ENCODE peak calls at places on chromosomes 4 and X, in six cellular contexts. One of them, this sample, is unnamed.

GRCh38 chr4:139851133-139851532 is 185.5 kb downstream of the MGST2 start:
- DNase-seq in AG04449: no peak
- DNase-seq in caudate nucleus: no peak
- DNase-seq in stimulated activated naive CD8-positive, alpha-beta T cell treated with anti-CD3 and anti-CD28 coated beads, Interleukin-15, amount 100 ng/mL, for 72 hours: no peak
- DNase-seq in activated CD4-positive, CD25-positive, alpha-beta regulatory T cell treated with anti-CD3 and anti-CD28 coated beads, Interleukin-2, amount 50 U/mL, for 72 hours: no peak
- DNase-seq in G401: no peak
- DNase-seq in this sample: no peak

GRCh38 chr4:46844325-46844917 is 64.6 kb downstream of the COX7B2 start:
- DNase-seq in AG04449: peak; percentile 7
- DNase-seq in caudate nucleus: peak; percentile 10
- DNase-seq in stimulated activated naive CD8-positive, alpha-beta T cell treated with anti-CD3 and anti-CD28 coated beads, Interleukin-15, amount 100 ng/mL, for 72 hours: peak; percentile 36
- DNase-seq in activated CD4-positive, CD25-positive, alpha-beta regulatory T cell treated with anti-CD3 and anti-CD28 coated beads, Interleukin-2, amount 50 U/mL, for 72 hours: peak; percentile 39
- DNase-seq in G401: peak; percentile 44
- DNase-seq in this sample: no peak

GRCh38 chr4:137065306-137065705 is 467.0 kb downstream of the PCDH18 start:
- DNase-seq in AG04449: no peak
- DNase-seq in caudate nucleus: no peak
- DNase-seq in stimulated activated naive CD8-positive, alpha-beta T cell treated with anti-CD3 and anti-CD28 coated beads, Interleukin-15, amount 100 ng/mL, for 72 hours: no peak
- DNase-seq in activated CD4-positive, CD25-positive, alpha-beta regulatory T cell treated with anti-CD3 and anti-CD28 coated beads, Interleukin-2, amount 50 U/mL, for 72 hours: no peak
- DNase-seq in G401: no peak
- DNase-seq in this sample: no peak

GRCh38 chr4:110211007-110211769 is 12.8 kb upstream of the ELOVL6 start:
- DNase-seq in AG04449: no peak
- DNase-seq in caudate nucleus: no peak
- DNase-seq in stimulated activated naive CD8-positive, alpha-beta T cell treated with anti-CD3 and anti-CD28 coated beads, Interleukin-15, amount 100 ng/mL, for 72 hours: peak; percentile 18
- DNase-seq in activated CD4-positive, CD25-positive, alpha-beta regulatory T cell treated with anti-CD3 and anti-CD28 coated beads, Interleukin-2, amount 50 U/mL, for 72 hours: no peak
- DNase-seq in G401: peak; percentile 51
- DNase-seq in this sample: no peak

GRCh38 chr4:133869486-133869885 is 332.1 kb downstream of the PABPC4L start:
- DNase-seq in AG04449: no peak
- DNase-seq in caudate nucleus: no peak
- DNase-seq in stimulated activated naive CD8-positive, alpha-beta T cell treated with anti-CD3 and anti-CD28 coated beads, Interleukin-15, amount 100 ng/mL, for 72 hours: no peak
- DNase-seq in activated CD4-positive, CD25-positive, alpha-beta regulatory T cell treated with anti-CD3 and anti-CD28 coated beads, Interleukin-2, amount 50 U/mL, for 72 hours: no peak
- DNase-seq in G401: no peak
- DNase-seq in this sample: no peak

GRCh38 chr4:55468724-55469123 is 73.0 kb downstream of the TMEM165 start:
- DNase-seq in AG04449: no peak
- DNase-seq in caudate nucleus: no peak
- DNase-seq in stimulated activated naive CD8-positive, alpha-beta T cell treated with anti-CD3 and anti-CD28 coated beads, Interleukin-15, amount 100 ng/mL, for 72 hours: no peak
- DNase-seq in activated CD4-positive, CD25-positive, alpha-beta regulatory T cell treated with anti-CD3 and anti-CD28 coated beads, Interleukin-2, amount 50 U/mL, for 72 hours: no peak
- DNase-seq in G401: no peak
- DNase-seq in this sample: no peak

GRCh38 chrX:69523314-69523713 is 19.2 kb downstream of the NALF2 start:
- DNase-seq in AG04449: no peak
- DNase-seq in caudate nucleus: no peak
- DNase-seq in stimulated activated naive CD8-positive, alpha-beta T cell treated with anti-CD3 and anti-CD28 coated beads, Interleukin-15, amount 100 ng/mL, for 72 hours: no peak
- DNase-seq in activated CD4-positive, CD25-positive, alpha-beta regulatory T cell treated with anti-CD3 and anti-CD28 coated beads, Interleukin-2, amount 50 U/mL, for 72 hours: no peak
- DNase-seq in G401: no peak
- DNase-seq in this sample: no peak

GRCh38 chr4:68445111-68445510 is 2.2 kb upstream of the TMPRSS11E start:
- DNase-seq in AG04449: no peak
- DNase-seq in caudate nucleus: no peak
- DNase-seq in stimulated activated naive CD8-positive, alpha-beta T cell treated with anti-CD3 and anti-CD28 coated beads, Interleukin-15, amount 100 ng/mL, for 72 hours: no peak
- DNase-seq in activated CD4-positive, CD25-positive, alpha-beta regulatory T cell treated with anti-CD3 and anti-CD28 coated beads, Interleukin-2, amount 50 U/mL, for 72 hours: no peak
- DNase-seq in G401: no peak
- DNase-seq in this sample: no peak

GRCh38 chr4:152968806-152969394 is 32.8 kb downstream of the FHDC1 start:
- DNase-seq in AG04449: no peak
- DNase-seq in caudate nucleus: no peak
- DNase-seq in stimulated activated naive CD8-positive, alpha-beta T cell treated with anti-CD3 and anti-CD28 coated beads, Interleukin-15, amount 100 ng/mL, for 72 hours: no peak
- DNase-seq in activated CD4-positive, CD25-positive, alpha-beta regulatory T cell treated with anti-CD3 and anti-CD28 coated beads, Interleukin-2, amount 50 U/mL, for 72 hours: no peak
- DNase-seq in G401: peak; percentile 53
- DNase-seq in this sample: no peak

GRCh38 chrX:132615396-132616131 is 126.7 kb upstream of the MBNL3 start:
- DNase-seq in AG04449: no peak
- DNase-seq in caudate nucleus: no peak
- DNase-seq in stimulated activated naive CD8-positive, alpha-beta T cell treated with anti-CD3 and anti-CD28 coated beads, Interleukin-15, amount 100 ng/mL, for 72 hours: peak; percentile 29
- DNase-seq in activated CD4-positive, CD25-positive, alpha-beta regulatory T cell treated with anti-CD3 and anti-CD28 coated beads, Interleukin-2, amount 50 U/mL, for 72 hours: peak; percentile 36
- DNase-seq in G401: peak; percentile 1
- DNase-seq in this sample: peak; percentile 12

GRCh38 chr4:3679851-3680311 is 86.3 kb upstream of the ADRA2C start:
- DNase-seq in AG04449: no peak
- DNase-seq in caudate nucleus: no peak
- DNase-seq in stimulated activated naive CD8-positive, alpha-beta T cell treated with anti-CD3 and anti-CD28 coated beads, Interleukin-15, amount 100 ng/mL, for 72 hours: no peak
- DNase-seq in activated CD4-positive, CD25-positive, alpha-beta regulatory T cell treated with anti-CD3 and anti-CD28 coated beads, Interleukin-2, amount 50 U/mL, for 72 hours: no peak
- DNase-seq in G401: no peak
- DNase-seq in this sample: no peak

GRCh38 chr4:184746532-184746870 is 12.6 kb upstream of the CENPU start:
- DNase-seq in AG04449: peak; percentile 87
- DNase-seq in caudate nucleus: no peak
- DNase-seq in stimulated activated naive CD8-positive, alpha-beta T cell treated with anti-CD3 and anti-CD28 coated beads, Interleukin-15, amount 100 ng/mL, for 72 hours: no peak
- DNase-seq in activated CD4-positive, CD25-positive, alpha-beta regulatory T cell treated with anti-CD3 and anti-CD28 coated beads, Interleukin-2, amount 50 U/mL, for 72 hours: no peak
- DNase-seq in G401: no peak
- DNase-seq in this sample: no peak

GRCh38 chr4:13539047-13539720 is 5.1 kb downstream of the NKX3-2 start:
- DNase-seq in AG04449: no peak
- DNase-seq in caudate nucleus: no peak
- DNase-seq in stimulated activated naive CD8-positive, alpha-beta T cell treated with anti-CD3 and anti-CD28 coated beads, Interleukin-15, amount 100 ng/mL, for 72 hours: no peak
- DNase-seq in activated CD4-positive, CD25-positive, alpha-beta regulatory T cell treated with anti-CD3 and anti-CD28 coated beads, Interleukin-2, amount 50 U/mL, for 72 hours: no peak
- DNase-seq in G401: no peak
- DNase-seq in this sample: no peak

GRCh38 chr4:128386761-128387599 is 99.4 kb upstream of the PGRMC2 start:
- DNase-seq in AG04449: peak; percentile 91
- DNase-seq in caudate nucleus: peak; percentile 47
- DNase-seq in stimulated activated naive CD8-positive, alpha-beta T cell treated with anti-CD3 and anti-CD28 coated beads, Interleukin-15, amount 100 ng/mL, for 72 hours: no peak
- DNase-seq in activated CD4-positive, CD25-positive, alpha-beta regulatory T cell treated with anti-CD3 and anti-CD28 coated beads, Interleukin-2, amount 50 U/mL, for 72 hours: no peak
- DNase-seq in G401: peak; percentile 97
- DNase-seq in this sample: no peak

GRCh38 chr4:80492761-80493160 is 157.2 kb downstream of the CFAP299 start:
- DNase-seq in AG04449: no peak
- DNase-seq in caudate nucleus: no peak
- DNase-seq in stimulated activated naive CD8-positive, alpha-beta T cell treated with anti-CD3 and anti-CD28 coated beads, Interleukin-15, amount 100 ng/mL, for 72 hours: peak; percentile 31
- DNase-seq in activated CD4-positive, CD25-positive, alpha-beta regulatory T cell treated with anti-CD3 and anti-CD28 coated beads, Interleukin-2, amount 50 U/mL, for 72 hours: peak; percentile 33
- DNase-seq in G401: no peak
- DNase-seq in this sample: peak; percentile 64

GRCh38 chrX:28042260-28042659 is 61.0 kb upstream of the DCAF8L1 start:
- DNase-seq in AG04449: no peak
- DNase-seq in caudate nucleus: no peak
- DNase-seq in stimulated activated naive CD8-positive, alpha-beta T cell treated with anti-CD3 and anti-CD28 coated beads, Interleukin-15, amount 100 ng/mL, for 72 hours: no peak
- DNase-seq in activated CD4-positive, CD25-positive, alpha-beta regulatory T cell treated with anti-CD3 and anti-CD28 coated beads, Interleukin-2, amount 50 U/mL, for 72 hours: no peak
- DNase-seq in G401: no peak
- DNase-seq in this sample: no peak

GRCh38 chrX:117989512-117989911 is 127.1 kb downstream of the KLHL13 start:
- DNase-seq in AG04449: no peak
- DNase-seq in caudate nucleus: no peak
- DNase-seq in stimulated activated naive CD8-positive, alpha-beta T cell treated with anti-CD3 and anti-CD28 coated beads, Interleukin-15, amount 100 ng/mL, for 72 hours: no peak
- DNase-seq in activated CD4-positive, CD25-positive, alpha-beta regulatory T cell treated with anti-CD3 and anti-CD28 coated beads, Interleukin-2, amount 50 U/mL, for 72 hours: no peak
- DNase-seq in G401: no peak
- DNase-seq in this sample: no peak

This sample was measured in CD4-positive, alpha-beta T cell.